ENCODE peak calls at places on chromosomes 5 and 9, in four cellular contexts. K is thyroid gland, E is heart left ventricle, T is esophagus squamous epithelium. X is an unnamed sample. For H3K27me3, the result is how much of the 10 kb centered on the place peaks cover.

GRCh38 chr5:82356808-82357671 is 78.9 kb upstream of the RPS23 start:
- DNase-seq in K (peak), E (peak), T (peak), X (peak)

GRCh38 chr5:6248132-6248531 is 130.2 kb downstream of the MED10 start:
- DNase-seq in K (no peak), E (no peak), T (no peak), X (no peak)

GRCh38 chr5:91291628-91292569 is 91.2 kb downstream of the ARRDC3 start:
- DNase-seq in K (no peak), E (no peak), T (no peak), X (no peak)

GRCh38 chr5:170233358-170233892 is 640 bp downstream of the C5orf58 start:
- DNase-seq in K (no peak), E (no peak), T (no peak), X (no peak)

GRCh38 chr5:31113101-31113500 is 80.4 kb upstream of the CDH6 start:
- DNase-seq in K (no peak), E (no peak), T (no peak), X (no peak)

GRCh38 chr5:310941-311434 is 10.5 kb upstream of the AHRR start:
- DNase-seq in K (no peak), E (no peak), T (no peak), X (no peak)

GRCh38 chr5:157665467-157666085 is 5.8 kb upstream of the C5orf52 start:
- DNase-seq in K (no peak), E (no peak), T (no peak), X (no peak)

GRCh38 chr5:18305288-18305899 is 671.1 kb downstream of the TAF11L14 start:
- DNase-seq in K (no peak), E (no peak), T (no peak), X (no peak)

GRCh38 chr9:117546894-117547293 is 132.0 kb upstream of the ASTN2 start:
- DNase-seq in K (peak), E (peak), T (no peak), X (no peak)

GRCh38 chr9:114889802-114890224 is 40.6 kb downstream of the TNFSF8 start:
- DNase-seq in K (peak), E (no peak), T (no peak), X (no peak)

GRCh38 chr9:91929331-91929730 is 20.7 kb downstream of the ROR2 start:
- DNase-seq in K (no peak), E (no peak), T (no peak), X (no peak)

GRCh38 chr5:113059232-113059805 is 82.7 kb downstream of the DCP2 start:
- DNase-seq in K (no peak), E (no peak), T (no peak), X (no peak)

GRCh38 chr9:35790385-35791291 is 753 bp upstream of the NPR2 start:
- DNase-seq in K (peak), E (peak), T (no peak), X (peak)

GRCh38 chr5:127447822-127448221 is 69.6 kb upstream of the PRRC1 start:
- DNase-seq in K (no peak), E (no peak), T (no peak), X (no peak)

GRCh38 chr5:11903614-11904269 is 504 bp downstream of the CTNND2 start:
- DNase-seq in K (peak), E (no peak), T (no peak), X (no peak)

GRCh38 chr5:159106569-159107282 is 7.0 kb upstream of the EBF1 start:
- DNase-seq in K (peak), E (peak), T (no peak), X (no peak)

GRCh38 chr9:17137576-17137975 is 2.7 kb downstream of the CNTLN start:
- DNase-seq in K (no peak), E (no peak), T (no peak), X (no peak)

GRCh38 chr5:167699434-167699833 is 592.0 kb upstream of the WWC1 start:
- DNase-seq in K (no peak), E (no peak), T (no peak), X (no peak)

GRCh38 chr9:107481035-107481434 is 8.5 kb downstream of the KLF4 start:
- DNase-seq in K (no peak), E (no peak), T (no peak), X (no peak)

GRCh38 chr9:16196206-16196605 is 643.4 kb downstream of the CCDC171 start:
- DNase-seq in K (no peak), E (no peak), T (no peak), X (no peak)

GRCh38 chr9:23598994-23599393 is 227.0 kb downstream of the ELAVL2 start:
- DNase-seq in K (no peak), E (no peak), T (no peak), X (no peak)

GRCh38 chr5:72209515-72210115 is 102.3 kb downstream of the MAP1B start:
- DNase-seq in K (peak), E (no peak), T (no peak), X (no peak)

GRCh38 chr9:113475031-113475430 is 11.5 kb downstream of the RGS3 start:
- DNase-seq in K (no peak), E (no peak), T (no peak), X (peak)

GRCh38 chr9:91776409-91777365 is 173.3 kb downstream of the ROR2 start:
- DNase-seq in K (no peak), E (no peak), T (no peak), X (no peak)

GRCh38 chr5:105708442-105708841 is 1962.3 kb downstream of the EFNA5 start:
- DNase-seq in K (no peak), E (no peak), T (no peak), X (no peak)

GRCh38 chr5:67297376-67297775 is 100.8 kb upstream of the CD180 start:
- DNase-seq in K (peak), E (no peak), T (no peak), X (no peak)

GRCh38 chr5:85545129-85545528 is 1072.6 kb upstream of the COX7C start:
- DNase-seq in K (no peak), E (no peak), T (no peak), X (no peak)

GRCh38 chr5:181069767-181070491 is 29.9 kb downstream of the BTNL9 start:
- DNase-seq in K (peak), E (no peak), T (no peak), X (no peak)
- TF ChIP-seq POLR2A in K (peak), E (no peak), T (no peak), X (no peak)

GRCh38 chr9:124000784-124001444 is 10.7 kb upstream of the LHX2 start:
- DNase-seq in K (no peak), E (no peak), T (no peak), X (no peak)

GRCh38 chr9:123998278-123998925 is 13.2 kb upstream of the LHX2 start:
- DNase-seq in K (no peak), E (no peak), T (no peak), X (no peak)

GRCh38 chr9:124000161-124000783 is 11.3 kb upstream of the LHX2 start:
- DNase-seq in K (no peak), E (no peak), T (no peak), X (no peak)

GRCh38 chr9:123998970-123999621 is 12.5 kb upstream of the LHX2 start:
- DNase-seq in K (no peak), E (no peak), T (no peak), X (no peak)

DNA sequence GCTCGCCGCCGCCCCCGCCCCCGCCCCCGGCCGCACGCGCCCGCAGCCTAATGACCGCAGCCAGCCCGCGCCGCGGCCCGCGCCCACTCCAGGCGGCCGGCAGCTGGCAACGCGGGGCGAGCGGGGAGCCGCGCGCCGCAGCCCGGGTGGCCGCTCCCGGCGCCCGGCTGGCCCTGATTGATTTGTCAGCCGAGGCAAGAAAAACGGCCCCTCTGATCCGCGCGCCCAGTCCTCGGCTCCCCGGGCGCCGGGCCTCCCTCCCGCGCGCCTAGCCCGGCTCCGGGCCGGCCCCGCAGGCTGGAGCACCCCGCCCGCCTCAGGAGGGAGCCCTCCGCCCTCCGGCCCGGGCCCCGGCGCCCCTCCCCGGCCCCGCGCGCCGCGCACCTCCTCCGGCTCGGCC is 11.9 kb upstream of the LHX2 start:
- DNase-seq in K (no peak), E (no peak), T (no peak), X (no peak)
- H3K27me3 ChIP-seq in K (half or more), E (half or more), T (under half), X (half or more)

GRCh38 chr9:93230601-93231000 is 46.7 kb downstream of the WNK2 start:
- DNase-seq in K (no peak), E (no peak), T (no peak), X (no peak)
- H3K27ac ChIP-seq in K (no peak), E (no peak), T (no peak), X (no peak)

GRCh38 chr5:172828911-172829431 is 5.1 kb upstream of the ERGIC1 start:
- DNase-seq in K (no peak), E (no peak), T (no peak), X (no peak)

GRCh38 chr5:172833372-172833690 is 720 bp upstream of the ERGIC1 start:
- DNase-seq in K (no peak), E (no peak), T (no peak), X (no peak)

GRCh38 chr5:172832383-172833315 is 1.4 kb upstream of the ERGIC1 start:
- DNase-seq in K (no peak), E (no peak), T (no peak), X (no peak)

GRCh38 chr5:172830275-172830799 is 3.7 kb upstream of the ERGIC1 start:
- DNase-seq in K (no peak), E (no peak), T (no peak), X (no peak)

GRCh38 chr5:172830876-172831662 is 3.0 kb upstream of the ERGIC1 start:
- DNase-seq in K (no peak), E (no peak), T (no peak), X (no peak)
- TF ChIP-seq POLR2A in K (no peak), E (no peak), T (no peak), X (no peak)

DNA sequence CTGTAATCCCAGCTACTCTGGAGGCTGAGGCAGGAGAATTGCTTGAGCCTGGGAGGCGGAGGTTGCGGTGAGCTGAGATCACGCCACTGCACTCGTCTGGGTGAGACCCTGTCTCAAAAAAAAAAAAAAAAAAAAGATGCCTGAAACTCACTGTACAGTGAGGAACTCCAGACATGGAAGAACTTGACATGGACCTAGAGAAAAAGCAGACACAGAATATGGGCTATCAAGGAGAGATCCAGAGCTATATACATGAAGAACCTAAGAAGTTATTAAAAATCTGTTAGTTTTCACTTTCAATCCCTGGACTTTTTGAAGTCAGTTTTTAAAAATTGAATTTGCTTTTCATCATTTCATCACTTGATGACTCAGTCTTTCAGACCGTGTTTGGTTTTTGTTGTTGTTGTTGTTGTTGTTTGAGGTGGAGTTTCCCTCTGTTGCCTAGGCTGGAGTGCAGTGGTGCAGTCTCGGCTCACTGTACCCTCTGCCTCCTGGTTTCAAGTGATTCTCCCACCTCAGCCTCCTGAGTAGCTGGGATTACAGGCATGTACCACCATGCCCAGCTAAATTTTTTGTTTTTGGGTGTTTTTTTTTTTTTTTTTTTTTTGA is 20.3 kb downstream of the PAIP2 start:
- DNase-seq in K (no peak), E (no peak), T (no peak), X (no peak)
- H3K27me3 ChIP-seq in K (under half), E (under half), T (under half), X (under half)

GRCh38 chr9:89715318-89715858 is 110.6 kb downstream of the GADD45G start:
- DNase-seq in K (no peak), E (no peak), T (no peak), X (no peak)
- H3K27ac ChIP-seq in K (no peak), E (peak), T (no peak), X (no peak)

GRCh38 chr5:79514391-79515105 is 614 bp upstream of the HOMER1 start:
- DNase-seq in K (peak), E (peak), T (peak), X (peak)
- TF ChIP-seq POLR2A in K (peak), E (peak), T (peak), X (peak)

GRCh38 chr5:135465391-135466122 is 13.4 kb upstream of the TIFAB start:
- DNase-seq in K (no peak), E (no peak), T (no peak), X (no peak)

GRCh38 chr5:135468086-135468485 is 15.9 kb upstream of the TIFAB start:
- DNase-seq in K (no peak), E (no peak), T (no peak), X (no peak)

GRCh38 chr5:135467051-135467625 is 15.0 kb upstream of the TIFAB start:
- DNase-seq in K (no peak), E (no peak), T (no peak), X (no peak)

GRCh38 chr5:135466178-135467050 is 14.3 kb upstream of the TIFAB start:
- DNase-seq in K (peak), E (peak), T (no peak), X (peak)

DNA sequence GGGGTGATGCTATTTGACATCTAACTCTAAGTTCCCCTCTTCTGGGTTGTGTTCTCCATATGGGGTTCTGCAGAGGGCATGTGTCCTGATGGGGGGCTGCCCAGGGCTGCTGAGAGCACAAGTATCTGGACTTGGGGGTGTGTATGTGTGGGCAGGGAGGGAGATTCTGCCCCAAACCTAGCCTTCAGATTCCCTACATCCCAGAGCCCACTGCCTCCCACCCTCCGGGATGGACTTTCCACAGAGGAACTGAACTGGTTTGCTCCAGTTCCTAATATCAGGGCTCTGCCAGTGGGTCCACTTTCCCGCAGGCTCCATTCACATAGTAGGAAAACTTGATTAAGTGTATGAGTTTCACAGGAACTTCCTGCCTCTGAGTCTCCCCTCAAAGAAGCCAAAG is 16.4 kb upstream of the TIFAB start:
- DNase-seq in K (no peak), E (no peak), T (no peak), X (no peak)
- H3K27me3 ChIP-seq in K (under half), E (half or more), T (under half), X (under half)